ENCODE peak calls at places on chromosome 10, in eight cellular contexts. One of them, this sample, is unnamed.

GRCh38 chr10:31700222-31700621 is 228.4 kb downstream of the ARHGAP12 start:
- DNase-seq in IMR-90: peak; percentile 82
- DNase-seq in NCI-H1092: no peak
- DNase-seq in AG08396: no peak
- DNase-seq in PC-3: no peak
- DNase-seq in lower leg skin: no peak
- DNase-seq in AG08395: no peak
- DNase-seq in activated CD4-positive, alpha-beta T cell treated with anti-CD3 and anti-CD28 coated beads, Interleukin-2, amount 50 U/mL, for 1 hour: no peak
- DNase-seq in this sample: no peak

GRCh38 chr10:94607111-94607510 is 61.5 kb downstream of the HELLS start:
- DNase-seq in AG08396: no peak
- DNase-seq in PC-3: no peak
- DNase-seq in IMR-90: no peak
- DNase-seq in lower leg skin: no peak
- DNase-seq in activated CD4-positive, alpha-beta T cell treated with anti-CD3 and anti-CD28 coated beads, Interleukin-2, amount 50 U/mL, for 1 hour: no peak
- DNase-seq in NCI-H1092: no peak
- DNase-seq in AG08395: no peak
- DNase-seq in this sample: no peak

GRCh38 chr10:17671307-17671706 is 27.4 kb downstream of the STAM start:
- DNase-seq in activated CD4-positive, alpha-beta T cell treated with anti-CD3 and anti-CD28 coated beads, Interleukin-2, amount 50 U/mL, for 1 hour: no peak
- DNase-seq in AG08395: no peak
- DNase-seq in IMR-90: no peak
- DNase-seq in NCI-H1092: no peak
- DNase-seq in AG08396: no peak
- DNase-seq in PC-3: peak; percentile 6
- DNase-seq in lower leg skin: no peak
- DNase-seq in this sample: no peak

GRCh38 chr10:60006046-60006445 is 99.7 kb upstream of the CCDC6 start:
- DNase-seq in NCI-H1092: no peak
- DNase-seq in lower leg skin: no peak
- DNase-seq in AG08396: no peak
- DNase-seq in activated CD4-positive, alpha-beta T cell treated with anti-CD3 and anti-CD28 coated beads, Interleukin-2, amount 50 U/mL, for 1 hour: no peak
- DNase-seq in AG08395: no peak
- DNase-seq in IMR-90: no peak
- DNase-seq in PC-3: no peak
- DNase-seq in this sample: no peak

GRCh38 chr10:43427166-43427825 is 9.6 kb upstream of the ZNF487 start:
- DNase-seq in AG08395: no peak
- DNase-seq in NCI-H1092: no peak
- DNase-seq in activated CD4-positive, alpha-beta T cell treated with anti-CD3 and anti-CD28 coated beads, Interleukin-2, amount 50 U/mL, for 1 hour: peak; percentile 24
- DNase-seq in PC-3: no peak
- DNase-seq in IMR-90: no peak
- DNase-seq in AG08396: no peak
- DNase-seq in lower leg skin: no peak
- DNase-seq in this sample: no peak

GRCh38 chr10:79140083-79140793 is 71.5 kb downstream of the ZMIZ1 start:
- DNase-seq in PC-3: no peak
- DNase-seq in AG08396: no peak
- DNase-seq in NCI-H1092: no peak
- DNase-seq in AG08395: no peak
- DNase-seq in IMR-90: no peak
- DNase-seq in activated CD4-positive, alpha-beta T cell treated with anti-CD3 and anti-CD28 coated beads, Interleukin-2, amount 50 U/mL, for 1 hour: no peak
- DNase-seq in lower leg skin: no peak
- DNase-seq in this sample: no peak

GRCh38 chr10:131946321-131946751 is 35.4 kb downstream of the BNIP3 start:
- DNase-seq in lower leg skin: peak; percentile 43
- DNase-seq in IMR-90: peak; percentile 91
- DNase-seq in activated CD4-positive, alpha-beta T cell treated with anti-CD3 and anti-CD28 coated beads, Interleukin-2, amount 50 U/mL, for 1 hour: no peak
- DNase-seq in AG08396: peak; percentile 84
- DNase-seq in PC-3: peak; percentile 87
- DNase-seq in NCI-H1092: no peak
- DNase-seq in AG08395: peak; percentile 61
- DNase-seq in this sample: peak; percentile 79

GRCh38 chr10:72524489-72524888 is 101.4 kb downstream of the MICU1 start:
- DNase-seq in lower leg skin: no peak
- DNase-seq in NCI-H1092: no peak
- DNase-seq in activated CD4-positive, alpha-beta T cell treated with anti-CD3 and anti-CD28 coated beads, Interleukin-2, amount 50 U/mL, for 1 hour: no peak
- DNase-seq in AG08395: no peak
- DNase-seq in AG08396: no peak
- DNase-seq in PC-3: no peak
- DNase-seq in IMR-90: no peak
- DNase-seq in this sample: no peak

GRCh38 chr10:77910524-77911145 is 15.9 kb downstream of the DLG5 start:
- DNase-seq in PC-3: no peak
- DNase-seq in IMR-90: no peak
- DNase-seq in NCI-H1092: no peak
- DNase-seq in activated CD4-positive, alpha-beta T cell treated with anti-CD3 and anti-CD28 coated beads, Interleukin-2, amount 50 U/mL, for 1 hour: no peak
- DNase-seq in AG08396: no peak
- DNase-seq in AG08395: no peak
- DNase-seq in lower leg skin: no peak
- DNase-seq in this sample: no peak

GRCh38 chr10:72319416-72320254 is 35.1 kb downstream of the DNAJB12 start:
- DNase-seq in NCI-H1092: peak; percentile 68
- DNase-seq in PC-3: peak; percentile 86
- DNase-seq in lower leg skin: peak; percentile 98
- DNase-seq in IMR-90: peak; percentile 89
- DNase-seq in AG08396: peak; percentile 95
- DNase-seq in activated CD4-positive, alpha-beta T cell treated with anti-CD3 and anti-CD28 coated beads, Interleukin-2, amount 50 U/mL, for 1 hour: peak; percentile 82
- DNase-seq in AG08395: peak; percentile 90
- DNase-seq in this sample: peak; percentile 95

GRCh38 chr10:30782543-30783461 is 153.2 kb upstream of the LYZL2 start:
- DNase-seq in lower leg skin: peak; percentile 89
- DNase-seq in PC-3: peak; percentile 19
- DNase-seq in NCI-H1092: no peak
- DNase-seq in AG08395: peak; percentile 50
- DNase-seq in activated CD4-positive, alpha-beta T cell treated with anti-CD3 and anti-CD28 coated beads, Interleukin-2, amount 50 U/mL, for 1 hour: no peak
- DNase-seq in AG08396: peak; percentile 38
- DNase-seq in IMR-90: peak; percentile 68
- DNase-seq in this sample: no peak

GRCh38 chr10:127690176-127690575 is 46.8 kb upstream of the FOXI2 start:
- DNase-seq in IMR-90: no peak
- DNase-seq in PC-3: no peak
- DNase-seq in activated CD4-positive, alpha-beta T cell treated with anti-CD3 and anti-CD28 coated beads, Interleukin-2, amount 50 U/mL, for 1 hour: no peak
- DNase-seq in AG08396: no peak
- DNase-seq in AG08395: no peak
- DNase-seq in lower leg skin: no peak
- DNase-seq in NCI-H1092: no peak
- DNase-seq in this sample: no peak